ENCODE peak calls at places on chromosomes 6 and 20, in five cellular contexts. J, I, S, C and U are unnamed samples.
A peak's percentile ranks its signal among the peaks of the same experiment; 100 is the strongest.

GRCh38 chr6:118963003-118963402 is 28.0 kb upstream of the MCM9 start:
- DNase-seq in J (no peak), S (peak; percentile 10), I (peak; percentile 41), C (peak; percentile 8), U (no peak)

GRCh38 chr20:49140834-49141233 is 47.3 kb downstream of the STAU1 start:
- DNase-seq in J (no peak), I (peak; percentile 20), S (no peak), C (no peak), U (no peak)

GRCh38 chr20:57205625-57206219 is 60.7 kb downstream of the BMP7 start:
- DNase-seq in I (peak; percentile 9), C (peak; percentile 51), J (no peak), S (peak; percentile 77), U (no peak)

GRCh38 chr20:2387180-2387577 is 6.5 kb downstream of the TGM6 start:
- DNase-seq in J (no peak), S (peak; percentile 19), C (peak; percentile 41), I (peak; percentile 43), U (no peak)

GRCh38 chr6:14806101-14806500 is 439.8 kb upstream of the JARID2 start:
- DNase-seq in I (no peak), C (no peak), S (no peak), J (no peak), U (no peak)

GRCh38 chr6:77290798-77291197 is 172.5 kb downstream of the HTR1B start:
- DNase-seq in J (no peak), S (peak; percentile 1), C (peak; percentile 9), I (no peak), U (no peak)

GRCh38 chr6:146598785-146599405 is at the start of gene ADGB:
- DNase-seq in J (no peak), C (peak; percentile 64), S (peak; percentile 35), I (peak; percentile 27), U (no peak)

GRCh38 chr6:122799916-122800701 is 11.1 kb downstream of the SMPDL3A start:
- DNase-seq in S (peak; percentile 62), I (peak; percentile 47), J (no peak), C (peak; percentile 90), U (no peak)

GRCh38 chr6:14582731-14583130 is 465.2 kb downstream of the CD83 start:
- DNase-seq in J (no peak), S (no peak), I (no peak), C (no peak), U (no peak)

GRCh38 chr6:127216821-127217789 is 49.6 kb upstream of the RNF146 start:
- DNase-seq in C (no peak), I (no peak), S (no peak), J (no peak), U (no peak)

GRCh38 chr20:3721912-3722311 is 9.5 kb upstream of the SIGLEC1 start:
- DNase-seq in I (no peak), C (no peak), J (no peak), S (peak; percentile 18), U (no peak)

GRCh38 chr6:21984551-21984950 is 312.3 kb downstream of the PRL start:
- DNase-seq in S (no peak), C (no peak), I (peak; percentile 72), J (no peak), U (no peak)

GRCh38 chr6:90982051-90982450 is 395.2 kb upstream of the MAP3K7 start:
- DNase-seq in C (no peak), S (no peak), J (no peak), I (no peak), U (no peak)

GRCh38 chr20:43746344-43747137 is 19.7 kb upstream of the GTSF1L start:
- DNase-seq in J (no peak), S (no peak), C (no peak), I (peak; percentile 44), U (no peak)

GRCh38 chr20:16351415-16351814 is 221.8 kb downstream of the KIF16B start:
- DNase-seq in J (no peak), C (no peak), I (no peak), S (no peak), U (no peak)

GRCh38 chr6:70241991-70242420 is 60.9 kb downstream of the COL9A1 start:
- DNase-seq in J (no peak), C (no peak), I (no peak), S (no peak), U (no peak)

GRCh38 chr6:34248198-34248726 is 544 bp downstream of the SMIM29 start:
- DNase-seq in J (peak; percentile 35), C (no peak), S (peak; percentile 18), I (peak; percentile 28), U (peak; percentile 62)

GRCh38 chr20:46056970-46057855 is 28.2 kb downstream of the SLC12A5 start:
- DNase-seq in I (peak; percentile 49), S (peak; percentile 42), C (peak; percentile 60), J (no peak), U (no peak)

GRCh38 chr20:728022-728944 is 40.0 kb downstream of the SLC52A3 start:
- DNase-seq in S (peak; percentile 18), J (no peak), C (peak; percentile 47), I (peak; percentile 14), U (no peak)

GRCh38 chr6:134168580-134169223 is 116.3 kb upstream of the SLC2A12 start:
- DNase-seq in S (peak; percentile 61), C (no peak), J (no peak), I (peak; percentile 63), U (no peak)
- H3K4me3 ChIP-seq in S (no peak overlapping the region), C (no peak overlapping the region), J (no peak overlapping the region), I (no peak overlapping the region), U (peak overlapping the region; percentile 89)

GRCh38 chr6:57313009-57313408 is 4.4 kb upstream of the PRIM2 start:
- DNase-seq in S (no peak), C (no peak), J (no peak), I (peak; percentile 39), U (no peak)
- H3K4me3 ChIP-seq in S (no peak overlapping the region), C (no peak overlapping the region), J (no peak overlapping the region), I (no peak overlapping the region), U (no peak overlapping the region)

DNA sequence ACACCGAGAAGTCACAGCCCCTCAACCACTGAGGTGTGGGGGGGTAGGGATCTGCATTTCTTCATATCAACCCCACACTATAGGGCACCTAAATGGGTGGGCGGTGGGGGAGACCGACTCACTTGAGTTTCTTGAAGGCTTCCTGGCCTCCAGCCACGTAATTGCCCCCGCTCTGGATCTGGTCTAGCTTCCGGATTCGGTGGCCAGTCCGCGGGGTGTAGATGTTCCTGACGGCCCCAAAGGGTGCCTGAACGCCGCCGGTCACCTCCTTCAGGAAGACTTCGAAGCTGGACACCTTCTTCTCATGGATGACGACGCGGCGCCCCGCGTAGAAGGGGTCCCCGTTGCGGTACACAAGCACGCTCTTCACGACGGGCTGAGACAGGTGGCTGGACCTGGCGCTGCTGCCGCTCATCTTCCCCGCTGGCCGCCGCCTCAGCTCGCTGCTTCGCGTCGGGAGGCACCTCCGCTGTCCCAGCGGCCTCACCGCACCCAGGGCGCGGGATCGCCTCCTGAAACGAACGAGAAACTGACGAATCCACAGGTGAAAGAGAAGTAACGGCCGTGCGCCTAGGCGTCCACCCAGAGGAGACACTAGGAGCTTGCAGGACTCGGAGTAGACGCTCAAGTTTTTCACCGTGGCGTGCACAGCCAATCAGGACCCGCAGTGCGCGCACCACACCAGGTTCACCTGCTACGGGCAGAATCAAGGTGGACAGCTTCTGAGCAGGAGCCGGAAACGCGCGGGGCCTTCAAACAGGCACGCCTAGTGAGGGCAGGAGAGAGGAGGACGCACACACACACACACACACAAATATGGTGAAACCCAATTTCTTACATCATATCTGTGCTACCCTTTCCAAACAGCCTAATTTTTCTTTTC is at the start of gene DCDC2:
- DNase-seq in J (no peak), C (peak; percentile 61), I (peak; percentile 0), S (no peak), U (no peak)
- H3K4me3 ChIP-seq in J (peak within 1 kb of the TSS; percentile 51), C (peak within 1 kb of the TSS; percentile 23), I (no peak within 1 kb of the TSS), S (peak within 1 kb of the TSS; percentile 34), U (peak within 1 kb of the TSS; percentile 27)

DNA sequence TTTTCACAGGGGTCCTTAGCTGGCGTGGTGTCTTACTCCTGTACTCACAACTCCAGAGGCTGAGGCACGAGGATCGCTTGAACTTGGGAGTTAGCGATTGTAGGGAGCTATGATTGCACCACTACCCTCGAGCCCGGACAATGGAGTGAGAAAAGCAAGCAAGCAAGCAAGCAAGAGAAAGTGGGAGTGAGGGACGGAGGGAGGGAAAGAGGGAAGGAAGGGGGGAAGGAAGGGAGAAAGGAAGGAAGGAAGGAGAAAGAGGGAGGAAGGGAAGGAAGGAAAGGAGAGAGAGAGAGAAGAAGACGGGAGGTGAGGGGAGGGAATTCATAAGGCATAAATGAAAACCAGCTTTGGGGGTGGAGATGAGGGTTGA is 120.5 kb downstream of the TRIM27 start:
- DNase-seq in S (no peak), J (no peak), I (no peak), C (no peak), U (no peak)
- H3K4me3 ChIP-seq in S (no peak overlapping the region), J (no peak overlapping the region), I (no peak overlapping the region), C (no peak overlapping the region), U (no peak overlapping the region)

GRCh38 chr6:1622220-1622841 is 12.6 kb downstream of the FOXC1 start:
- DNase-seq in J (no peak), S (no peak), C (no peak), I (peak; percentile 84), U (no peak)
- H3K4me3 ChIP-seq in J (no peak overlapping the region), S (no peak overlapping the region), C (no peak overlapping the region), I (no peak overlapping the region), U (no peak overlapping the region)

DNA sequence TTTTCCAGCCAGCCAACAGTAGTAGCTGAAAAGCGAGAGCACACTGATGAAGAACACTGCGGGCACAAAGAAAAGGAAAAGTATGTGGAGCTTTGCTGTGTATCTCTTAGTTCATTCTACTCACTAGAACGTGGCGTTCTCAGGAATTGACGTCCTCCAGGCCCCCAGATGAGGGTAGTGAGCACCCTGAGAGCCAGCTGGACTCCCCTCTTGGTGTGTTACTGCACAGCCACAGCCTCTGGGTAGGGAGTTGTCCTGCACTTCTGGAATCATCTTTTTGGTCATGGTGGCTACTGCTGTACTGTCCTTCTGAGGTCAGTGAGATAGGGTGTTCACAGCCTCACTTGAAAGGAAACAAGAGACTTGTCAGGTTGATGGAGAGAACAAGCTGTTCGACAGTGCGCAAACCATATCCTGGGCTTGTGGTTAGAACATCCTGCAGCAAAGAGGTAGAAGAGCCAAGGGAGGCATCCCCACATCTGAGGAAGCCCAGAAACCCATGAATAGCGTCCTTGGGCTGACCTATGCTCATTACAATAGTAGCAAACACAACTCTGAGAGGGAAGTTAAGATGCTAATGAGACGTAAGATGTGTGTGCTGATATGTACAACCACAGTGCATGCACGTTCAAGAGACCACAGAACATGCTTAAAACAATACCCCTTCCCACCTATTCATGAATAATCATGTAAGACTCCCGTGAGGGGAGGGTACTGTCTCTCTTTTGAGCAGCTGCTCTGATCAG is 14.6 kb upstream of the HLA-F start:
- DNase-seq in J (peak; percentile 53), S (no peak), C (no peak), I (no peak), U (no peak)
- H3K4me3 ChIP-seq in J (peak overlapping the region; percentile 63), S (no peak overlapping the region), C (no peak overlapping the region), I (no peak overlapping the region), U (no peak overlapping the region)

GRCh38 chr6:12483712-12484111 is 193.6 kb downstream of the EDN1 start:
- DNase-seq in J (no peak), I (peak; percentile 95), S (peak; percentile 99), C (peak; percentile 97), U (no peak)
- H3K4me3 ChIP-seq in J (no peak overlapping the region), I (no peak overlapping the region), S (peak overlapping the region; percentile 37), C (no peak overlapping the region), U (no peak overlapping the region)

GRCh38 chr6:144585217-144585814 is 300.2 kb downstream of the UTRN start:
- DNase-seq in I (peak; percentile 67), S (peak; percentile 58), J (no peak), C (peak; percentile 59), U (no peak)
- H3K4me3 ChIP-seq in I (no peak overlapping the region), S (no peak overlapping the region), J (no peak overlapping the region), C (no peak overlapping the region), U (peak overlapping the region; percentile 60)